ENCODE peak calls at places on chromosomes 7 and 10, in six cellular contexts. F, E, O, B, A and S are unnamed samples.

GRCh38 chr10:76035728-76036409 is 604.4 kb downstream of the LRMDA start:
- DNase-seq in E (no peak), B (no peak), O (no peak), F (no peak), A (no peak), S (no peak)

GRCh38 chr10:4656576-4657194 is 169.3 kb upstream of the AKR1E2 start:
- DNase-seq in B (peak), E (peak), A (no peak), O (peak), F (peak), S (peak)

GRCh38 chr10:13528138-13528874 is 508 bp downstream of the BEND7 start:
- DNase-seq in F (no peak), O (no peak), A (no peak), E (no peak), B (no peak), S (peak)

GRCh38 chr10:34727595-34728033 is 87.5 kb downstream of the PARD3 start:
- DNase-seq in E (peak), A (no peak), F (peak), O (peak), B (peak), S (no peak)

GRCh38 chr10:88070080-88070880 is 206.9 kb downstream of the PTEN start:
- DNase-seq in F (no peak), E (no peak), A (peak), O (no peak), B (peak), S (peak)

GRCh38 chr10:109945473-109946177 is 22.3 kb upstream of the XPNPEP1 start:
- DNase-seq in A (no peak), F (no peak), E (no peak), O (no peak), B (no peak), S (no peak)

GRCh38 chr10:72134785-72135765 is 46.7 kb upstream of the SPOCK2 start:
- DNase-seq in B (no peak), O (no peak), A (no peak), E (no peak), F (no peak), S (no peak)

GRCh38 chr10:103855424-103855823 is at the start of gene SH3PXD2A:
- DNase-seq in F (no peak), A (no peak), O (no peak), B (no peak), E (no peak), S (no peak)

GRCh38 chr10:21368728-21369425 is 156.6 kb downstream of the SKIDA1 start:
- DNase-seq in B (peak), A (no peak), O (peak), E (no peak), F (no peak), S (no peak)

GRCh38 chr7:159147246-159147645 is 2.6 kb upstream of the VIPR2 start:
- DNase-seq in F (no peak), E (no peak), A (no peak), B (no peak), O (no peak), S (no peak)

GRCh38 chr7:47361746-47362215 is 220.1 kb downstream of the TNS3 start:
- DNase-seq in E (no peak), B (peak), A (no peak), O (peak), F (peak), S (no peak)

GRCh38 chr10:74541375-74541774 is 285.0 kb upstream of the KAT6B start:
- DNase-seq in B (no peak), F (no peak), O (no peak), A (no peak), E (no peak), S (no peak)

GRCh38 chr7:112462236-112462635 is 12.0 kb downstream of the IFRD1 start:
- DNase-seq in B (peak), A (no peak), E (no peak), O (peak), F (peak), S (no peak)

GRCh38 chr10:21363753-21364104 is 161.8 kb downstream of the SKIDA1 start:
- DNase-seq in O (peak), E (no peak), A (no peak), F (no peak), B (peak), S (no peak)

GRCh38 chr10:118458957-118459641 is 117.0 kb upstream of the FAM204A start:
- DNase-seq in O (no peak), B (no peak), E (no peak), A (no peak), F (no peak), S (no peak)

GRCh38 chr10:99292159-99292558 is 37.0 kb upstream of the CNNM1 start:
- DNase-seq in E (no peak), F (no peak), B (peak), O (peak), A (no peak), S (no peak)

GRCh38 chr7:90345548-90346319 is 782 bp upstream of the GTPBP10 start:
- DNase-seq in B (peak), F (peak), E (no peak), A (no peak), O (peak), S (peak)

GRCh38 chr10:114304017-114304565 is 65.0 kb downstream of the VWA2 start:
- DNase-seq in F (peak), O (peak), A (peak), B (peak), E (peak), S (peak)

GRCh38 chr7:45402480-45403218 is 171.5 kb upstream of the ADCY1 start:
- DNase-seq in O (peak), F (peak), E (no peak), A (no peak), B (peak), S (no peak)

GRCh38 chr10:114291516-114291915 is 52.5 kb downstream of the VWA2 start:
- DNase-seq in B (no peak), O (no peak), F (no peak), E (no peak), A (no peak), S (no peak)

GRCh38 chr7:98300595-98301372 is 19.3 kb downstream of the BRI3 start:
- DNase-seq in E (peak), B (no peak), O (no peak), A (no peak), F (no peak), S (no peak)

DNA sequence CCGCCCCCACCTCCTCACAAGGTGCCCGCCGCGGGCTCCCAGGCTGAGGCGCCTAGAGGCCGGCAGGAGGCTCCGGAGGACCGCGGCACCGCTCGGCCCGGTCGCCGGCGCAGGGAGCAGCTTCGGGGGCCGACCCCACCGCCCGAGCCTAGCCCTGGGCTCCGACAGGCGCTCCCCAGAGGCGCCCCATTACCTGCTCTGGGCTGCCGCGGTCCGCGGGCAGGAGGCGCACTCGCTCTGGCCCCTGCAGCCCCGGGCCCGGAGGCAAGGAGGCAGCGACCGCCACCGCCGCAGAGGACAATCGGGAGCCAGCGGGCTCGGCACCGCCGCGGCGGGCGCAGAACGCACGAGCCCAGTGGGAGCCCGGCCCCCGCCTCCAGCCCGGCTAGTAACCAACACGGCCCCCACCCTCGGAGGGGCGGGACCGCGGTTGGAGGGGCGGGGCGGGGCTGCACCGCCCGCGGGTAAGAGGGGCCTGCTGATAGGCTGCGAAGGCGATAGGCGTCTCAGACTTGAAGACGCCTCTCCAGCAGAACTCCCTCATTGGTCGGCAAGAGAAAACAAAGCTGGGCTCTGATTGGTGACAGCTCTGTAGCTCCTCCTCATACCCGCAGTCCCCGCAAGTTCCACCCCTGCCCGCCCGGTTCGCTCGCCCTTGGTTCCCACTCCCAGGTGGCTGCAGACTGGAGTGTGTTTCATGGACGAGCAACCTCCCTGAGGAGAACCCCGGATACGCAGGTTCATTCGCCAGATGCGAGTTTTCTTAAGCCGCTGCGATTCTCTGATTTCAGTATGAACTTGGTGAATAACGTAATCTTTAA is at the start of gene MPP7:
- DNase-seq in A (peak), F (peak), E (peak), B (peak), O (peak), S (peak)
- TF ChIP-seq CTCF in A (peak), F (peak), E (peak), B (no peak), O (peak), S (peak)

GRCh38 chr10:101011517-101012423 is 12.2 kb downstream of the LZTS2 start:
- DNase-seq in F (peak), E (peak), B (no peak), O (no peak), A (no peak), S (no peak)
- TF ChIP-seq CTCF in F (peak), E (peak), B (peak), O (no peak), A (peak), S (no peak)

DNA sequence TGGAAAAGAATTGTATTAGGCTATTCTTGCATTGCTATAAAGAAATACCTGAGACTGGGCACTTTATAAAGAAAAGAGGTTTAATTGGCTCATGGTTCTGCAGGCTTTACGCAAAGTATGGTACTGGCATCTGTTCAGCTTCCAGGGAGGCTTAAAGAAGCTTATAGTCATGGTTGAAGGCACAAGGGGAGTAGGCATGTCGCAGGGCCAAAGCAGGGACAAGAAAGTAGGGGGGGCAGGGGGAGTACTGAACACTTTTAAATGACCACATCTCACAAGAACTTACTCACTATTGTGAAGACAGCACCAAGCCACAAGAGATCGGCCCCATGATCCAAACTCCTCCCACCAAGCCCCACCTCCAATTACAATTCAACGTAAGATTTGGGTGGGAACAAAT is 152.5 kb upstream of the PHF14 start:
- DNase-seq in E (no peak), F (no peak), O (no peak), A (no peak), B (no peak), S (no peak)
- TF ChIP-seq CTCF in E (no peak), F (no peak), O (no peak), A (no peak), B (no peak), S (no peak)

DNA sequence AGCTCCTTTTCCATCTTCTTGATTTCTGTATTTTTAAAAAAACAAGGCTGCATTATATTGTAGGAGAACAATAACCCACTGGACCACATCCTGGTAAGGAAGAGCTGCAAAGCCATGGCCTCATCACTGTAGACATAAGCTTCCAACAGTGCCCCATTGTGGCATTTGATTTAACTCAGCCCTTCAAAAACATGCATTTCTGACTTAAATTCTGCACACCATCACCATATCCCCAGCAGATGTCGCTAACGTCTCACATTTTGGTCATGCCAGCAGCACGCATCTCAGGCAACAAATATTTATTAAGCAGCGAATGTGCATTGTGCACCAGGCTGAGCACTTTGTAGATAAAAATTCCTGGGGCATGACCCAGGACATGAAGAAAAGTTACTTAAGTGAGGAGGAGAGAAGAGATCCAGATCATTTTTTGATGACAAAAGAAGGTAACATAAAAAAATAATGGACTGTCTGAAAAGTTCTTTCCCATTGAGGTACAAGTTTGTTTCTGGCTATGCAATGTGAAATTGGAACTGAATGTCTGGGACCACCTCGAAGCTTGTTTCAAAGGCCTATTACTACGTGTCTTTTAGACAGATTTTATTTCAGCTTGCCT is 164.6 kb upstream of the CDCA7L start:
- DNase-seq in E (peak), F (peak), A (peak), B (peak), O (peak), S (peak)
- TF ChIP-seq CTCF in E (peak), F (peak), A (peak), B (peak), O (peak), S (peak)

DNA sequence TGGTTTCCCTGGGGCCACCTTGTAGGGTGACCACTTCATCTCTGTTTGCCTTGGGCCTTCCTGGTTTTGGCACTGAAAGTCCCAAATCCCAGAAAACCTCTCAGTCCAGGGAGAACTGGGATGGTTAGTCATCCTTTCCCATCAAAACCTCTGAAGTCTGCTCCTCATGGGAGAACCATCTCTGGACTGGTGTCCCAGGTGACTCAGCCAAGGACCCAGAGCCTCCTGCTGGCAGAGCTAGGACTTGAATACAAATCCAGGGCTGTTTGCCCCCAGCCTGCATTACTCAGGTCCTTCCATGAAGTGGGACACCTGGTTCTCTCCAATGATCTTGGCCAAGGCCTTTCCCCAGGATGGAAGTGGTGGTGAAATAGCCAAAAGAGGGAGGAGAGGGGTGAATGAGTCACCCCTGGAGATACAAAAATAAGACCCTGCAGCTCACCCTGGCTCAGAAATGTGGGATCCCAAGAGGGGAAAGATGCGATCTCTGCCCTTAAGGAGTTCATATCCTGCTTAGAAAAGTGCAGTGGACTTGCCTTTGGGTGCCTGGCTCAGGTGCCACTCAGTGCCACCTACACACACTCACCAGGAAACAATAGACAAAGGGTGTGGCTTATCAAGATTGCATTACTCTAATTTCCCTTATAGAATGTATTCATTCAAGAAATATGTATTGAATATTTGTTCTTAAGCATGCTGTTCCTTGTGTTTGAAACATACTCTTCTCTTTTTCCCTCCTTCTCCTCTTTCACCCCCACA is 22.0 kb downstream of the ADRA2A start:
- DNase-seq in A (no peak), B (peak), F (peak), E (no peak), O (peak), S (no peak)
- TF ChIP-seq CTCF in A (peak), B (no peak), F (peak), E (no peak), O (no peak), S (no peak)